ENCODE peak calls at places on chromosomes 5 and 9, in seven cellular contexts. One of them, this sample, is unnamed.

GRCh38 chr5:137206030-137206715 is 293.0 kb downstream of the SPOCK1 start:
- DNase-seq in AG04450: no peak
- DNase-seq in activated CD8-positive, alpha-beta memory T cell treated with anti-CD3 and anti-CD28 coated beads for 24 hours: no peak
- DNase-seq in mesothelial cell of epicardium: no peak
- DNase-seq in brain microvascular endothelial cell: no peak
- DNase-seq in activated CD4-positive, alpha-beta T cell treated with anti-CD3 and anti-CD28 coated beads, Interleukin-2, amount 10 ng/mL, durations not matched to agents 7 days and 5 days: no peak
- DNase-seq in IMR-90: peak
- DNase-seq in this sample: no peak

GRCh38 chr9:81472701-81473100 is 216.6 kb downstream of the TLE1 start:
- DNase-seq in activated CD4-positive, alpha-beta T cell treated with anti-CD3 and anti-CD28 coated beads, Interleukin-2, amount 10 ng/mL, durations not matched to agents 7 days and 5 days: no peak
- DNase-seq in AG04450: no peak
- DNase-seq in brain microvascular endothelial cell: no peak
- DNase-seq in activated CD8-positive, alpha-beta memory T cell treated with anti-CD3 and anti-CD28 coated beads for 24 hours: no peak
- DNase-seq in IMR-90: no peak
- DNase-seq in mesothelial cell of epicardium: no peak
- DNase-seq in this sample: no peak

GRCh38 chr9:93254061-93254481 is 70.1 kb downstream of the WNK2 start:
- DNase-seq in activated CD8-positive, alpha-beta memory T cell treated with anti-CD3 and anti-CD28 coated beads for 24 hours: no peak
- DNase-seq in mesothelial cell of epicardium: no peak
- DNase-seq in AG04450: no peak
- DNase-seq in activated CD4-positive, alpha-beta T cell treated with anti-CD3 and anti-CD28 coated beads, Interleukin-2, amount 10 ng/mL, durations not matched to agents 7 days and 5 days: no peak
- DNase-seq in brain microvascular endothelial cell: no peak
- DNase-seq in IMR-90: no peak
- DNase-seq in this sample: no peak

GRCh38 chr9:133952598-133953550 is 39.2 kb downstream of the VAV2 start:
- DNase-seq in mesothelial cell of epicardium: no peak
- DNase-seq in activated CD8-positive, alpha-beta memory T cell treated with anti-CD3 and anti-CD28 coated beads for 24 hours: no peak
- DNase-seq in AG04450: no peak
- DNase-seq in activated CD4-positive, alpha-beta T cell treated with anti-CD3 and anti-CD28 coated beads, Interleukin-2, amount 10 ng/mL, durations not matched to agents 7 days and 5 days: no peak
- DNase-seq in IMR-90: no peak
- DNase-seq in brain microvascular endothelial cell: no peak
- DNase-seq in this sample: no peak

GRCh38 chr5:4630031-4630430 is 510.1 kb upstream of the ADAMTS16 start:
- DNase-seq in AG04450: no peak
- DNase-seq in IMR-90: no peak
- DNase-seq in activated CD4-positive, alpha-beta T cell treated with anti-CD3 and anti-CD28 coated beads, Interleukin-2, amount 10 ng/mL, durations not matched to agents 7 days and 5 days: no peak
- DNase-seq in brain microvascular endothelial cell: no peak
- DNase-seq in mesothelial cell of epicardium: no peak
- DNase-seq in activated CD8-positive, alpha-beta memory T cell treated with anti-CD3 and anti-CD28 coated beads for 24 hours: no peak
- DNase-seq in this sample: no peak

GRCh38 chr9:120893917-120894316 is 16.9 kb upstream of the PHF19 start:
- DNase-seq in activated CD8-positive, alpha-beta memory T cell treated with anti-CD3 and anti-CD28 coated beads for 24 hours: no peak
- DNase-seq in AG04450: no peak
- DNase-seq in brain microvascular endothelial cell: no peak
- DNase-seq in IMR-90: no peak
- DNase-seq in mesothelial cell of epicardium: no peak
- DNase-seq in activated CD4-positive, alpha-beta T cell treated with anti-CD3 and anti-CD28 coated beads, Interleukin-2, amount 10 ng/mL, durations not matched to agents 7 days and 5 days: no peak
- DNase-seq in this sample: no peak

GRCh38 chr5:6582507-6583048 is 50.3 kb downstream of the NSUN2 start:
- DNase-seq in brain microvascular endothelial cell: no peak
- DNase-seq in IMR-90: no peak
- DNase-seq in AG04450: no peak
- DNase-seq in activated CD8-positive, alpha-beta memory T cell treated with anti-CD3 and anti-CD28 coated beads for 24 hours: no peak
- DNase-seq in activated CD4-positive, alpha-beta T cell treated with anti-CD3 and anti-CD28 coated beads, Interleukin-2, amount 10 ng/mL, durations not matched to agents 7 days and 5 days: no peak
- DNase-seq in mesothelial cell of epicardium: no peak
- DNase-seq in this sample: no peak

GRCh38 chr5:178449163-178450060 is 140.8 kb downstream of the COL23A1 start:
- DNase-seq in IMR-90: no peak
- DNase-seq in activated CD4-positive, alpha-beta T cell treated with anti-CD3 and anti-CD28 coated beads, Interleukin-2, amount 10 ng/mL, durations not matched to agents 7 days and 5 days: no peak
- DNase-seq in mesothelial cell of epicardium: no peak
- DNase-seq in activated CD8-positive, alpha-beta memory T cell treated with anti-CD3 and anti-CD28 coated beads for 24 hours: no peak
- DNase-seq in brain microvascular endothelial cell: no peak
- DNase-seq in AG04450: no peak
- DNase-seq in this sample: no peak

GRCh38 chr9:101566904-101567724 is 27.7 kb downstream of the PPP3R2 start:
- DNase-seq in mesothelial cell of epicardium: no peak
- DNase-seq in AG04450: no peak
- DNase-seq in brain microvascular endothelial cell: peak
- DNase-seq in activated CD4-positive, alpha-beta T cell treated with anti-CD3 and anti-CD28 coated beads, Interleukin-2, amount 10 ng/mL, durations not matched to agents 7 days and 5 days: peak
- DNase-seq in IMR-90: peak
- DNase-seq in activated CD8-positive, alpha-beta memory T cell treated with anti-CD3 and anti-CD28 coated beads for 24 hours: no peak
- DNase-seq in this sample: peak

GRCh38 chr5:76000586-76000985 is 82.6 kb upstream of the SV2C start:
- DNase-seq in AG04450: no peak
- DNase-seq in activated CD8-positive, alpha-beta memory T cell treated with anti-CD3 and anti-CD28 coated beads for 24 hours: no peak
- DNase-seq in brain microvascular endothelial cell: no peak
- DNase-seq in mesothelial cell of epicardium: no peak
- DNase-seq in activated CD4-positive, alpha-beta T cell treated with anti-CD3 and anti-CD28 coated beads, Interleukin-2, amount 10 ng/mL, durations not matched to agents 7 days and 5 days: no peak
- DNase-seq in IMR-90: no peak
- DNase-seq in this sample: no peak

GRCh38 chr5:139167533-139167932 is 30.6 kb downstream of the SIL1 start:
- DNase-seq in activated CD4-positive, alpha-beta T cell treated with anti-CD3 and anti-CD28 coated beads, Interleukin-2, amount 10 ng/mL, durations not matched to agents 7 days and 5 days: no peak
- DNase-seq in brain microvascular endothelial cell: no peak
- DNase-seq in AG04450: no peak
- DNase-seq in IMR-90: peak
- DNase-seq in activated CD8-positive, alpha-beta memory T cell treated with anti-CD3 and anti-CD28 coated beads for 24 hours: no peak
- DNase-seq in mesothelial cell of epicardium: no peak
- DNase-seq in this sample: no peak

GRCh38 chr5:107401470-107402085 is 269.2 kb downstream of the EFNA5 start:
- DNase-seq in activated CD8-positive, alpha-beta memory T cell treated with anti-CD3 and anti-CD28 coated beads for 24 hours: no peak
- DNase-seq in activated CD4-positive, alpha-beta T cell treated with anti-CD3 and anti-CD28 coated beads, Interleukin-2, amount 10 ng/mL, durations not matched to agents 7 days and 5 days: no peak
- DNase-seq in mesothelial cell of epicardium: no peak
- DNase-seq in IMR-90: no peak
- DNase-seq in AG04450: no peak
- DNase-seq in brain microvascular endothelial cell: no peak
- DNase-seq in this sample: no peak

GRCh38 chr5:41109186-41109585 is 38.0 kb upstream of the MROH2B start:
- DNase-seq in activated CD4-positive, alpha-beta T cell treated with anti-CD3 and anti-CD28 coated beads, Interleukin-2, amount 10 ng/mL, durations not matched to agents 7 days and 5 days: no peak
- DNase-seq in activated CD8-positive, alpha-beta memory T cell treated with anti-CD3 and anti-CD28 coated beads for 24 hours: no peak
- DNase-seq in mesothelial cell of epicardium: no peak
- DNase-seq in brain microvascular endothelial cell: no peak
- DNase-seq in IMR-90: peak
- DNase-seq in AG04450: no peak
- DNase-seq in this sample: no peak

GRCh38 chr9:133876144-133876543 is 116.0 kb downstream of the VAV2 start:
- DNase-seq in brain microvascular endothelial cell: no peak
- DNase-seq in mesothelial cell of epicardium: no peak
- DNase-seq in activated CD8-positive, alpha-beta memory T cell treated with anti-CD3 and anti-CD28 coated beads for 24 hours: no peak
- DNase-seq in IMR-90: no peak
- DNase-seq in AG04450: no peak
- DNase-seq in activated CD4-positive, alpha-beta T cell treated with anti-CD3 and anti-CD28 coated beads, Interleukin-2, amount 10 ng/mL, durations not matched to agents 7 days and 5 days: no peak
- DNase-seq in this sample: no peak

GRCh38 chr5:138775034-138775433 is 21.8 kb downstream of the CTNNA1 start:
- DNase-seq in AG04450: no peak
- DNase-seq in brain microvascular endothelial cell: no peak
- DNase-seq in activated CD8-positive, alpha-beta memory T cell treated with anti-CD3 and anti-CD28 coated beads for 24 hours: no peak
- DNase-seq in mesothelial cell of epicardium: no peak
- DNase-seq in IMR-90: no peak
- DNase-seq in activated CD4-positive, alpha-beta T cell treated with anti-CD3 and anti-CD28 coated beads, Interleukin-2, amount 10 ng/mL, durations not matched to agents 7 days and 5 days: no peak
- DNase-seq in this sample: peak

GRCh38 chr5:69231851-69232250 is 2.8 kb upstream of the CDK7 start:
- DNase-seq in AG04450: no peak
- DNase-seq in activated CD4-positive, alpha-beta T cell treated with anti-CD3 and anti-CD28 coated beads, Interleukin-2, amount 10 ng/mL, durations not matched to agents 7 days and 5 days: no peak
- DNase-seq in activated CD8-positive, alpha-beta memory T cell treated with anti-CD3 and anti-CD28 coated beads for 24 hours: no peak
- DNase-seq in brain microvascular endothelial cell: no peak
- DNase-seq in mesothelial cell of epicardium: no peak
- DNase-seq in IMR-90: no peak
- DNase-seq in this sample: peak

GRCh38 chr9:129850821-129851540 is 15.7 kb downstream of the USP20 start:
- DNase-seq in mesothelial cell of epicardium: no peak
- DNase-seq in AG04450: no peak
- DNase-seq in brain microvascular endothelial cell: peak
- DNase-seq in activated CD8-positive, alpha-beta memory T cell treated with anti-CD3 and anti-CD28 coated beads for 24 hours: no peak
- DNase-seq in activated CD4-positive, alpha-beta T cell treated with anti-CD3 and anti-CD28 coated beads, Interleukin-2, amount 10 ng/mL, durations not matched to agents 7 days and 5 days: no peak
- DNase-seq in IMR-90: no peak
- DNase-seq in this sample: peak

GRCh38 chr9:134533850-134534585 is 107.6 kb upstream of the COL5A1 start:
- DNase-seq in activated CD4-positive, alpha-beta T cell treated with anti-CD3 and anti-CD28 coated beads, Interleukin-2, amount 10 ng/mL, durations not matched to agents 7 days and 5 days: no peak
- DNase-seq in AG04450: no peak
- DNase-seq in mesothelial cell of epicardium: no peak
- DNase-seq in IMR-90: peak
- DNase-seq in activated CD8-positive, alpha-beta memory T cell treated with anti-CD3 and anti-CD28 coated beads for 24 hours: no peak
- DNase-seq in brain microvascular endothelial cell: no peak
- DNase-seq in this sample: no peak

GRCh38 chr9:137067860-137068538 is 2.4 kb downstream of the SAPCD2 start:
- DNase-seq in IMR-90: peak
- DNase-seq in activated CD8-positive, alpha-beta memory T cell treated with anti-CD3 and anti-CD28 coated beads for 24 hours: peak
- DNase-seq in AG04450: no peak
- DNase-seq in brain microvascular endothelial cell: peak
- DNase-seq in activated CD4-positive, alpha-beta T cell treated with anti-CD3 and anti-CD28 coated beads, Interleukin-2, amount 10 ng/mL, durations not matched to agents 7 days and 5 days: peak
- DNase-seq in mesothelial cell of epicardium: peak
- DNase-seq in this sample: no peak

GRCh38 chr9:3898371-3899218 is 372.8 kb upstream of the RFX3 start:
- DNase-seq in mesothelial cell of epicardium: no peak
- DNase-seq in AG04450: no peak
- DNase-seq in activated CD8-positive, alpha-beta memory T cell treated with anti-CD3 and anti-CD28 coated beads for 24 hours: no peak
- DNase-seq in IMR-90: no peak
- DNase-seq in activated CD4-positive, alpha-beta T cell treated with anti-CD3 and anti-CD28 coated beads, Interleukin-2, amount 10 ng/mL, durations not matched to agents 7 days and 5 days: no peak
- DNase-seq in brain microvascular endothelial cell: no peak
- DNase-seq in this sample: no peak

GRCh38 chr5:32942225-32942989 is 231.3 kb downstream of the NPR3 start:
- DNase-seq in brain microvascular endothelial cell: peak
- DNase-seq in mesothelial cell of epicardium: no peak
- DNase-seq in IMR-90: peak
- DNase-seq in activated CD4-positive, alpha-beta T cell treated with anti-CD3 and anti-CD28 coated beads, Interleukin-2, amount 10 ng/mL, durations not matched to agents 7 days and 5 days: peak
- DNase-seq in AG04450: no peak
- DNase-seq in activated CD8-positive, alpha-beta memory T cell treated with anti-CD3 and anti-CD28 coated beads for 24 hours: no peak
- DNase-seq in this sample: no peak

GRCh38 chr5:77087484-77088291 is 603 bp upstream of the ZBED3 start:
- DNase-seq in IMR-90: peak
- DNase-seq in AG04450: no peak
- DNase-seq in brain microvascular endothelial cell: no peak
- DNase-seq in activated CD8-positive, alpha-beta memory T cell treated with anti-CD3 and anti-CD28 coated beads for 24 hours: no peak
- DNase-seq in activated CD4-positive, alpha-beta T cell treated with anti-CD3 and anti-CD28 coated beads, Interleukin-2, amount 10 ng/mL, durations not matched to agents 7 days and 5 days: no peak
- DNase-seq in mesothelial cell of epicardium: no peak
- DNase-seq in this sample: no peak

GRCh38 chr5:14802541-14802940 is 69.0 kb downstream of the ANKH start:
- DNase-seq in IMR-90: no peak
- DNase-seq in activated CD8-positive, alpha-beta memory T cell treated with anti-CD3 and anti-CD28 coated beads for 24 hours: no peak
- DNase-seq in activated CD4-positive, alpha-beta T cell treated with anti-CD3 and anti-CD28 coated beads, Interleukin-2, amount 10 ng/mL, durations not matched to agents 7 days and 5 days: no peak
- DNase-seq in brain microvascular endothelial cell: no peak
- DNase-seq in AG04450: no peak
- DNase-seq in mesothelial cell of epicardium: no peak
- DNase-seq in this sample: no peak

GRCh38 chr5:149796025-149796424 is 65.9 kb downstream of the PPARGC1B start:
- DNase-seq in activated CD4-positive, alpha-beta T cell treated with anti-CD3 and anti-CD28 coated beads, Interleukin-2, amount 10 ng/mL, durations not matched to agents 7 days and 5 days: no peak
- DNase-seq in mesothelial cell of epicardium: no peak
- DNase-seq in brain microvascular endothelial cell: no peak
- DNase-seq in IMR-90: peak
- DNase-seq in activated CD8-positive, alpha-beta memory T cell treated with anti-CD3 and anti-CD28 coated beads for 24 hours: no peak
- DNase-seq in AG04450: no peak
- DNase-seq in this sample: no peak

GRCh38 chr9:76980566-76980965 is 38.9 kb upstream of the FOXB2 start:
- DNase-seq in activated CD8-positive, alpha-beta memory T cell treated with anti-CD3 and anti-CD28 coated beads for 24 hours: no peak
- DNase-seq in IMR-90: no peak
- DNase-seq in mesothelial cell of epicardium: no peak
- DNase-seq in activated CD4-positive, alpha-beta T cell treated with anti-CD3 and anti-CD28 coated beads, Interleukin-2, amount 10 ng/mL, durations not matched to agents 7 days and 5 days: no peak
- DNase-seq in brain microvascular endothelial cell: no peak
- DNase-seq in AG04450: no peak
- DNase-seq in this sample: no peak

GRCh38 chr9:14910178-14910805 is at the start of gene FREM1:
- DNase-seq in activated CD8-positive, alpha-beta memory T cell treated with anti-CD3 and anti-CD28 coated beads for 24 hours: no peak
- DNase-seq in activated CD4-positive, alpha-beta T cell treated with anti-CD3 and anti-CD28 coated beads, Interleukin-2, amount 10 ng/mL, durations not matched to agents 7 days and 5 days: no peak
- DNase-seq in brain microvascular endothelial cell: peak
- DNase-seq in mesothelial cell of epicardium: peak
- DNase-seq in AG04450: no peak
- DNase-seq in IMR-90: no peak
- DNase-seq in this sample: no peak

GRCh38 chr9:124209279-124209678 is 48.5 kb upstream of the NEK6 start:
- DNase-seq in activated CD4-positive, alpha-beta T cell treated with anti-CD3 and anti-CD28 coated beads, Interleukin-2, amount 10 ng/mL, durations not matched to agents 7 days and 5 days: no peak
- DNase-seq in IMR-90: no peak
- DNase-seq in activated CD8-positive, alpha-beta memory T cell treated with anti-CD3 and anti-CD28 coated beads for 24 hours: no peak
- DNase-seq in mesothelial cell of epicardium: no peak
- DNase-seq in brain microvascular endothelial cell: no peak
- DNase-seq in AG04450: no peak
- DNase-seq in this sample: no peak

GRCh38 chr5:90558344-90559192 is at the start of gene ADGRV1:
- DNase-seq in IMR-90: peak
- DNase-seq in AG04450: no peak
- DNase-seq in brain microvascular endothelial cell: peak
- DNase-seq in activated CD4-positive, alpha-beta T cell treated with anti-CD3 and anti-CD28 coated beads, Interleukin-2, amount 10 ng/mL, durations not matched to agents 7 days and 5 days: no peak
- DNase-seq in activated CD8-positive, alpha-beta memory T cell treated with anti-CD3 and anti-CD28 coated beads for 24 hours: no peak
- DNase-seq in mesothelial cell of epicardium: peak
- DNase-seq in this sample: peak

GRCh38 chr5:139513852-139514485 is 31.4 kb upstream of the STING1 start:
- DNase-seq in activated CD4-positive, alpha-beta T cell treated with anti-CD3 and anti-CD28 coated beads, Interleukin-2, amount 10 ng/mL, durations not matched to agents 7 days and 5 days: no peak
- DNase-seq in mesothelial cell of epicardium: no peak
- DNase-seq in IMR-90: no peak
- DNase-seq in brain microvascular endothelial cell: no peak
- DNase-seq in activated CD8-positive, alpha-beta memory T cell treated with anti-CD3 and anti-CD28 coated beads for 24 hours: no peak
- DNase-seq in AG04450: no peak
- DNase-seq in this sample: no peak